ENCODE peak calls at places on chromosomes 11 and 22, in five cellular contexts. One of them, this sample, is unnamed.

GRCh38 chr11:1209371-1210057 is 13.4 kb upstream of the MUC5B start:
- DNase-seq in activated CD8-positive, alpha-beta T cell treated with anti-CD3 and anti-CD28 coated beads for 36 hours: no peak
- DNase-seq in GM13977: no peak
- DNase-seq in caudate nucleus: no peak
- DNase-seq in coronary artery: no peak
- DNase-seq in this sample: no peak

GRCh38 chr11:28834877-28835276 is 726.7 kb downstream of the METTL15 start:
- DNase-seq in activated CD8-positive, alpha-beta T cell treated with anti-CD3 and anti-CD28 coated beads for 36 hours: no peak
- DNase-seq in caudate nucleus: no peak
- DNase-seq in coronary artery: no peak
- DNase-seq in GM13977: no peak
- DNase-seq in this sample: no peak

GRCh38 chr22:47406180-47406723 is 643.8 kb downstream of the TBC1D22A start:
- DNase-seq in coronary artery: peak
- DNase-seq in activated CD8-positive, alpha-beta T cell treated with anti-CD3 and anti-CD28 coated beads for 36 hours: no peak
- DNase-seq in GM13977: no peak
- DNase-seq in caudate nucleus: no peak
- DNase-seq in this sample: no peak

GRCh38 chr22:30023099-30023498 is 57.2 kb upstream of the HORMAD2 start:
- DNase-seq in caudate nucleus: no peak
- DNase-seq in GM13977: no peak
- DNase-seq in coronary artery: no peak
- DNase-seq in activated CD8-positive, alpha-beta T cell treated with anti-CD3 and anti-CD28 coated beads for 36 hours: peak
- DNase-seq in this sample: no peak

GRCh38 chr22:36237462-36238347 is 1.6 kb downstream of the APOL2 start:
- DNase-seq in caudate nucleus: no peak
- DNase-seq in GM13977: peak
- DNase-seq in coronary artery: peak
- DNase-seq in activated CD8-positive, alpha-beta T cell treated with anti-CD3 and anti-CD28 coated beads for 36 hours: peak
- DNase-seq in this sample: no peak

GRCh38 chr11:35013514-35014191 is 97.2 kb downstream of the PDHX start:
- DNase-seq in activated CD8-positive, alpha-beta T cell treated with anti-CD3 and anti-CD28 coated beads for 36 hours: peak
- DNase-seq in GM13977: no peak
- DNase-seq in coronary artery: no peak
- DNase-seq in caudate nucleus: no peak
- DNase-seq in this sample: no peak

GRCh38 chr11:117000741-117001096 is 97.5 kb downstream of the SIK3 start:
- DNase-seq in activated CD8-positive, alpha-beta T cell treated with anti-CD3 and anti-CD28 coated beads for 36 hours: no peak
- DNase-seq in caudate nucleus: no peak
- DNase-seq in GM13977: no peak
- DNase-seq in coronary artery: no peak
- DNase-seq in this sample: no peak

GRCh38 chr22:20128902-20129746 is 2.5 kb upstream of the ZDHHC8 start:
- DNase-seq in activated CD8-positive, alpha-beta T cell treated with anti-CD3 and anti-CD28 coated beads for 36 hours: peak
- DNase-seq in GM13977: no peak
- DNase-seq in caudate nucleus: no peak
- DNase-seq in coronary artery: no peak
- DNase-seq in this sample: no peak

GRCh38 chr11:116881153-116881552 is 43.7 kb upstream of the APOA1 start:
- DNase-seq in coronary artery: no peak
- DNase-seq in GM13977: no peak
- DNase-seq in activated CD8-positive, alpha-beta T cell treated with anti-CD3 and anti-CD28 coated beads for 36 hours: no peak
- DNase-seq in caudate nucleus: no peak
- DNase-seq in this sample: peak

GRCh38 chr11:46664612-46665011 is 35.8 kb downstream of the ARHGAP1 start:
- DNase-seq in coronary artery: no peak
- DNase-seq in caudate nucleus: no peak
- DNase-seq in activated CD8-positive, alpha-beta T cell treated with anti-CD3 and anti-CD28 coated beads for 36 hours: no peak
- DNase-seq in GM13977: no peak
- DNase-seq in this sample: no peak

GRCh38 chr11:74694136-74694535 is 37.1 kb downstream of the CHRDL2 start:
- DNase-seq in activated CD8-positive, alpha-beta T cell treated with anti-CD3 and anti-CD28 coated beads for 36 hours: no peak
- DNase-seq in GM13977: no peak
- DNase-seq in coronary artery: no peak
- DNase-seq in caudate nucleus: no peak
- DNase-seq in this sample: no peak

GRCh38 chr11:11334607-11335006 is 18.4 kb downstream of the CSNK2A3 start:
- DNase-seq in activated CD8-positive, alpha-beta T cell treated with anti-CD3 and anti-CD28 coated beads for 36 hours: no peak
- DNase-seq in coronary artery: no peak
- DNase-seq in GM13977: no peak
- DNase-seq in caudate nucleus: no peak
- DNase-seq in this sample: no peak

GRCh38 chr11:44816761-44817160 is 90.0 kb downstream of the TSPAN18 start:
- DNase-seq in GM13977: no peak
- DNase-seq in caudate nucleus: no peak
- DNase-seq in coronary artery: no peak
- DNase-seq in activated CD8-positive, alpha-beta T cell treated with anti-CD3 and anti-CD28 coated beads for 36 hours: no peak
- DNase-seq in this sample: no peak

GRCh38 chr11:12744831-12745502 is 70.7 kb downstream of the TEAD1 start:
- DNase-seq in GM13977: no peak
- DNase-seq in activated CD8-positive, alpha-beta T cell treated with anti-CD3 and anti-CD28 coated beads for 36 hours: no peak
- DNase-seq in coronary artery: no peak
- DNase-seq in caudate nucleus: no peak
- DNase-seq in this sample: no peak

GRCh38 chr22:47608421-47608820 is 846.0 kb downstream of the TBC1D22A start:
- DNase-seq in coronary artery: no peak
- DNase-seq in GM13977: no peak
- DNase-seq in activated CD8-positive, alpha-beta T cell treated with anti-CD3 and anti-CD28 coated beads for 36 hours: no peak
- DNase-seq in caudate nucleus: no peak
- DNase-seq in this sample: no peak

GRCh38 chr11:66288866-66289547 is at the start of gene YIF1A:
- DNase-seq in GM13977: peak
- DNase-seq in coronary artery: peak
- DNase-seq in activated CD8-positive, alpha-beta T cell treated with anti-CD3 and anti-CD28 coated beads for 36 hours: peak
- DNase-seq in caudate nucleus: peak
- DNase-seq in this sample: peak

GRCh38 chr11:78339945-78340344 is 77.7 kb downstream of the GAB2 start:
- DNase-seq in activated CD8-positive, alpha-beta T cell treated with anti-CD3 and anti-CD28 coated beads for 36 hours: no peak
- DNase-seq in caudate nucleus: no peak
- DNase-seq in GM13977: no peak
- DNase-seq in coronary artery: no peak
- DNase-seq in this sample: no peak

This sample was measured in hypothalamus.